ENCODE peak calls at places on chromosomes 7 and 10, in four cellular contexts. I is H1, L is GM12878, D is HCT116. T is an unnamed sample.

GRCh38 chr10:122112625-122113160 is 123.7 kb downstream of the TACC2 start:
- DNase-seq in I (peak; percentile 80), L (no peak), D (peak; percentile 72), T (peak; percentile 93)

GRCh38 chr10:43205681-43206390 is 61.0 kb downstream of the RASGEF1A start:
- DNase-seq in I (peak; percentile 40), L (no peak), D (no peak), T (peak; percentile 14)

GRCh38 chr7:156650042-156650441 is 9.5 kb downstream of the RNF32 start:
- DNase-seq in I (no peak), L (no peak), D (peak; percentile 33), T (peak; percentile 56)

GRCh38 chr7:41779918-41780317 is 77.0 kb upstream of the INHBA start:
- DNase-seq in I (no peak), L (peak; percentile 4), D (no peak), T (no peak)

GRCh38 chr7:1073211-1073977 is 14.5 kb upstream of the GPER1 start:
- DNase-seq in I (no peak), L (no peak), D (no peak), T (no peak)

GRCh38 chr7:150793569-150794238 is 6.5 kb downstream of the TMEM176B start:
- DNase-seq in I (no peak), L (no peak), D (no peak), T (peak; percentile 8)

GRCh38 chr7:1055084-1055450 is 10.7 kb downstream of the GPR146 start:
- DNase-seq in I (no peak), L (no peak), D (no peak), T (peak; percentile 92)

GRCh38 chr7:5489991-5490536 is 66.4 kb upstream of the TNRC18 start:
- DNase-seq in I (no peak), L (no peak), D (no peak), T (no peak)

GRCh38 chr10:111511751-111512150 is 434.9 kb downstream of the ADRA2A start:
- DNase-seq in I (no peak), L (no peak), D (no peak), T (no peak)

GRCh38 chr10:122419016-122419415 is 35.4 kb upstream of the ARMS2 start:
- DNase-seq in I (no peak), L (no peak), D (no peak), T (no peak)

GRCh38 chr10:42954776-42955492 is 121.9 kb upstream of the RET start:
- DNase-seq in I (peak; percentile 22), L (no peak), D (no peak), T (no peak)

GRCh38 chr7:149459540-149460433 is 1.1 kb downstream of the ZNF777 start:
- DNase-seq in I (peak; percentile 54), L (no peak), D (no peak), T (peak; percentile 91)
- H3K79me2 ChIP-seq in I (no peaks in the 10 kb centered on the region), L (peaks cover 12% of the 10 kb centered on the region), D (peaks cover 29% of the 10 kb centered on the region), T (peaks cover 53% of the 10 kb centered on the region)

GRCh38 chr10:103555712-103556111 is 62.2 kb downstream of the NEURL1 start:
- DNase-seq in I (no peak), L (no peak), D (no peak), T (no peak)

GRCh38 chr10:103552856-103553742 is 59.6 kb downstream of the NEURL1 start:
- DNase-seq in I (no peak), L (no peak), D (no peak), T (peak; percentile 12)

GRCh38 chr10:103555321-103555649 is 61.8 kb downstream of the NEURL1 start:
- DNase-seq in I (no peak), L (no peak), D (no peak), T (no peak)

GRCh38 chr10:103553743-103554487 is 60.4 kb downstream of the NEURL1 start:
- DNase-seq in I (no peak), L (no peak), D (no peak), T (no peak)

DNA sequence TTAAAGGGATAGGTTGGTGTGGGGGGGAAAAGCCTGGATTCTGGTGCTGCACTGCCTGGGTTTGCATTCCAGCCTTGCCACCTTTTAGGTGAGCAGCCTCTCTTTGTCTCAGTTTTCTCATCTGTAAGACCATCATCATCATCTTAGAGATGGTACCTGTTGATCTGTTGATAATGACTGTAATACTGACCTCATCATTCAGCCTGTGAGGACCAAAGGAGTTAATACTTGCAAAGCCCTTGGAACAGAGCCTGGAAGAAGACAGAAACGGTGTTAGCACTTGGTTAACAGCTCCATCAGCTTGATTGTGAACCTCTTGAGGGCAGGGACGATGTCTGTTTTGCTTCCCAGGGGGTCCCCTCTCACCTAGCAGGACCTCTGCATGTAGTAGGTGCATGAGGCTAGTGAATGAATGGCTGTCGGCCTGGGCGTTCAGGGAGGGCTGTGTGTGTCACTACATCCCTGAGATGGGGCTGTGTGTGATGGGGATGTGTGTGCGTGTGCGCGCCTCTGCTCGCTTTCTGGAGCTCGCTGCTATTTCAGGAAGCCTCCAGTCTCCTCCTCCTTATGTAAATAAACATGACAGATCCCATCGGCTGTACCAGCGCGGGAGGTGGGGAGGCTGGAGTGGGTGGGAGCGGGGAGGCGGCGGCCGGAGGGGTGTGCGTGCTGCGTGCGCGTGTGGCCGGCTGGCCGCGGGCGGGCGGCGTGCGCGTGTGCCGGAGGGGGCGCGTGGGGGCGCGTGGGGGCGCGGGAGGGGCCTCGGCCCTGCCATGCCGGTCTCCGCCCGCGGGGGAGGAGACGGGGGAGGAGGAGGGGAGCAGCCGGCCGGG is 61.2 kb downstream of the NEURL1 start:
- DNase-seq in I (peak; percentile 64), L (no peak), D (no peak), T (peak; percentile 91)
- TF ChIP-seq RAD21 in I (no peak), L (no peak), D (no peak), T (no peak)

GRCh38 chr7:130974169-130974568 is 240.2 kb upstream of the KLF14 start:
- DNase-seq in I (no peak), L (no peak), D (no peak), T (no peak)
- H3K79me2 ChIP-seq in I (no peaks in the 10 kb centered on the region), L (no peaks in the 10 kb centered on the region), D (peaks cover 2% of the 10 kb centered on the region), T (peaks cover 16% of the 10 kb centered on the region)

DNA sequence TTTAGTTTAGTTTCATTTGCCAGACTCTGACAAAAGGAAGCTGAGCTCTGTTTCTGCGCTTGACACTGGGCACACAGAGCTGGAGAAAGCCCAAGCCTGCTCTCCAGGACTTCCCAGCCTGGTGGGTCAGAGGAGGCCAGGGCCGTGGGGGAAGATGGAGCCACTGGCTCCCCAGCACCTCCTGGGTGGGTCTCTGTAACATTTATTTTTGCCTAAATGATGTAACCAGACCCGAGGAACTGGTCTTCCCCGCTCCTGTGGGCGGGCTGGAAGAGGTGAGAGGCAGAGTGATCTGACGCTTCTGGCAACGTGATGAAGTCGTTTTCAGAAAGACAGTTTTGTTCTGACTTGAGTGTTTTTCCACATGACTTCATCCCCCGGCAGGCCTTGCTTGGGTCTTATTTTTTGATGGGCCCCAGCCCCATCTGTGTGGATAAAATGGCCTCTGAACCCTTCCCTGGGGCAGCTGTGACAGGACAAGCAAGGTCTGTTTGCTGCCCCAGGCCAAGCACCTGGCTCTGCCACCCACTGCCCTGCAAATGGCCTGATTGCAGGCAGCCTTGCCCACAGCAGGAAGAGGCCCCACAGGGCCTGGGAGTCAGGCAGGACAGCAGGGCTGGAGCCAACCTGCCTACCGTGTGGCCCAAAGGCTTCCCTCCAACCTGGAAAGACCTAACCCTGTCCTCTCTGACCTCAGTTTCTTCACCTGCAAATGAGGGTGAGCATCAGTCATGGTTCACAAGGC is 304.9 kb upstream of the ZMIZ1 start:
- DNase-seq in I (no peak), L (no peak), D (no peak), T (no peak)
- TF ChIP-seq RAD21 in I (no peak), L (no peak), D (no peak), T (no peak)

GRCh38 chr10:14574885-14575284 is 199.8 kb downstream of the FAM107B start:
- DNase-seq in I (no peak), L (no peak), D (no peak), T (no peak)
- H3K79me2 ChIP-seq in I (no peaks in the 10 kb centered on the region), L (peaks cover 47% of the 10 kb centered on the region), D (no peaks in the 10 kb centered on the region), T (no peaks in the 10 kb centered on the region)

DNA sequence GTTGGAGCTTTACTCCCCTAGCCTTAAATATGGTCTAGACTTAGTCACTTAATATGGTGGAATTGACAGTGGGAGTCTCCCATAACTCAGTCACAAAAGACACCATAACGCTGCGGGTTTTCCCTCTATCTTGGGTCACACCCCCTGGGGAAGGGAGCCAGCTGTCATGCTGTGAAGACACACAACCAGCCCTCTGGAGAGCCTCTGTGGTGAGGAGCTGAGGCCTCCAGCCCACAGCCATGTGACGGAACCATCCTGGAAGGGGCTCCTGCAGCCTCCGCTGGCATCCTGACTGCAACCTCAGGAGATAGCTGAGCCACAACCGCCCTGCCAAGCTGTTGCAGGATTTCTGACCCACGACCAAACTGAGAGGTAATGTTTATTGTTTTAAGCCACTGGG is 37.9 kb downstream of the PAXIP1 start:
- DNase-seq in I (no peak), L (no peak), D (no peak), T (no peak)
- TF ChIP-seq RAD21 in I (no peak), L (no peak), D (no peak), T (no peak)

DNA sequence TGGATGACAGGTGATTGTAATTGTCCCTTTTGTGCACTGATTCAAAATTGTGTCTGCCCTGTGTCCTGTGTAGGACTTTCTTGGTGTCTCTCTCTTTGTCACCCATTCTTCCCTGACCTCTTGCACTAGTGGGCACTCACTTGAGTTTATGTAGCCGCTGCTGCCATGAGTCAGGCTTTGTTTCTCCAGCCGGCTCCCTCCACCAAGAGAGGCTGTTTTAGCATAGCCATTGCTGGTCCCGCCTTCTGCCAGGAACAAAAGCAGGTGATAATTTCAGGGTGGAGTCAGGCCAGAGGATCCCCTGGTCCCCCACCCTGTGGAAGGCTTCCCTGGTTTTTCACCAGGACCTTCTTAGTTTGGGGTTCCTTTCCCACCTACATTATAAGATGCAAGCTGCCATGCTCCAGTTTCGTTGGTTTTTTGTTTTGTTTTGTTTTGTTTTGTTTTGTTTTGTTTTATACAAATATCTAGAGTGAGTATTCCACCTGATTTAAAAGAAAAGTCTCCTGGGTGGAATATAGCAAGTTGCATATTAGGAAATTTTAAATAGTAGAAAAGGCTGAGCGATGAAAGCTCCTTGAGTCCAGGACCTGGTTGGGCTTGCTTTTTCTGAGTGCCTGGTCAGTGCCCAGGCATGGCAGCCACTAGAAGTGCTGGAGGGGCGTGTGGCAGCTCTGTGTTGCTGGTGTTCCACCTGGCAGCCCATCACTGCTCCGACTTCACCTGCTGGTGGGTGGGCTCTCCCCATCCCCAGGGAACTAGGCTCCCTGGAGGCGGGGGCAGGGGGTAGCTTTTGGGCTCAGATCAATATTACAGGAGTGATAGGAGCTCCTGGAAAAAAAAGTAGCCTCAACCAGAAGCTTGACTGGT is 8.2 kb downstream of the COL17A1 start:
- DNase-seq in I (peak; percentile 50), L (no peak), D (no peak), T (no peak)
- H3K79me2 ChIP-seq in I (no peaks in the 10 kb centered on the region), L (no peaks in the 10 kb centered on the region), D (no peaks in the 10 kb centered on the region), T (no peaks in the 10 kb centered on the region)

DNA sequence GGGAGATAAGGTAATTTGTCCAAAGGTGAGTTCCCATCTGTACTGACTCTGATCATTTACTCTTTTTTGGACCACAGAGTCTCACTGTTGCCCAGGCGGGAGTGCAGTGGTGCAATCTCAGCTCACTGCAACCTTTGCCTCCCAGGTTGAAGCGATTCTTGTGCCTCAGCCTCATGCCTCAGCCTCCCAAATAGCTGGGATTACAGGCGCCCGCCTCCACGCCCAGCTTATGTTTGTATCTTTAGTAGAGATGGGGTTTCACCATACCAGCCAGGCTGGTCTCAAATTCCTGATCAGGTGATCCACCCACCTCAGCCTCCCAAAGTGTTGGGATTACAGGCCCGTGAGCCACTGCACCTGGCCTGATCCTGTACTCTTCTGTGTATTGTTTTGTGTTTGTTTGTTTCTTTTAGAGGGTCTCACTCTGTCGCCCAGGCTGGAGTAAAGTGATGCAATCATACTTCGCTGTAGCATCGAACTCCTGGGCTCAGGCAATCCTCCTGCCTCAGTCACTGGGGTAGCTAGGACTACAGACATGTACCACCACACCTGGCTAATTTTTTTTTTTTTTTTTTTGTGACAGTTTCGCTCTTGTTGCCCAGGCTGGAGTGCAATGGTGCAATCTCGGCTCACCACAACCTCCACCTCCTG is 2.4 kb downstream of the NOLC1 start:
- DNase-seq in I (no peak), L (no peak), D (no peak), T (no peak)
- TF ChIP-seq RAD21 in I (no peak), L (no peak), D (no peak), T (no peak)